ENCODE peak calls at places on chromosomes 2 and 18, in six cellular contexts. R is posterior cingulate gyrus, N is SW480, P is kidney glomerular epithelial cell, Z is GDM1, E is mesothelial cell of epicardium. L is an unnamed sample.

GRCh38 chr18:79570266-79571201 is 109.1 kb upstream of the CTDP1 start:
- DNase-seq in N (no peak), R (no peak), Z (no peak), E (peak), P (no peak), L (no peak)

GRCh38 chr2:120901213-120901612 is 165.5 kb downstream of the GLI2 start:
- DNase-seq in E (no peak), P (no peak), Z (no peak), R (no peak), N (no peak), L (no peak)

GRCh38 chr2:222707689-222708273 is 36.3 kb downstream of the MOGAT1 start:
- DNase-seq in Z (no peak), R (no peak), P (peak), N (peak), E (no peak), L (peak)

GRCh38 chr2:941811-942360 is 8.8 kb upstream of the SNTG2 start:
- DNase-seq in P (no peak), R (no peak), E (no peak), Z (no peak), N (no peak), L (no peak)

GRCh38 chr2:127810637-127811396 is at the start of gene WDR33:
- DNase-seq in P (peak), R (peak), N (peak), E (peak), Z (peak), L (peak)

GRCh38 chr2:30641765-30642341 is 165.4 kb downstream of the CAPN13 start:
- DNase-seq in Z (no peak), P (no peak), N (no peak), E (no peak), R (no peak), L (no peak)

GRCh38 chr2:46885376-46885775 is 30.2 kb downstream of the MCFD2 start:
- DNase-seq in Z (no peak), E (no peak), N (no peak), R (no peak), P (peak), L (no peak)

GRCh38 chr2:223725494-223725893 is 111.9 kb downstream of the AP1S3 start:
- DNase-seq in Z (no peak), P (peak), R (peak), E (peak), N (peak), L (peak)

GRCh38 chr2:26846881-26847662 is 860 bp upstream of the DPYSL5 start:
- DNase-seq in R (peak), Z (no peak), N (no peak), E (no peak), P (no peak), L (no peak)

GRCh38 chr18:8949206-8949605 is 153.3 kb upstream of the NDUFV2 start:
- DNase-seq in R (peak), Z (no peak), P (no peak), E (no peak), N (no peak), L (no peak)

GRCh38 chr2:203673933-203674332 is 32.5 kb upstream of the CD28 start:
- DNase-seq in N (peak), E (no peak), Z (no peak), P (no peak), R (no peak), L (peak)

GRCh38 chr2:212814941-212815340 is 276.3 kb upstream of the ERBB4 start:
- DNase-seq in P (no peak), E (no peak), Z (no peak), N (no peak), R (no peak), L (no peak)

GRCh38 chr2:121961761-121962160 is 206.3 kb downstream of the TSN start:
- DNase-seq in N (no peak), E (no peak), R (no peak), P (no peak), Z (no peak), L (no peak)

GRCh38 chr18:75124967-75125358 is 84.0 kb downstream of the PTGR3 start:
- DNase-seq in N (no peak), E (no peak), P (no peak), Z (no peak), R (no peak), L (no peak)

GRCh38 chr2:134669731-134670669 is 48.8 kb downstream of the TMEM163 start:
- DNase-seq in E (no peak), R (no peak), Z (no peak), P (peak), N (peak), L (no peak)

GRCh38 chr18:499351-500229 is 911 bp downstream of the COLEC12 start:
- DNase-seq in E (peak), R (no peak), P (peak), N (peak), Z (no peak), L (no peak)

GRCh38 chr2:191679818-191680600 is 2.1 kb downstream of the NABP1 start:
- DNase-seq in N (no peak), Z (no peak), P (peak), E (no peak), R (no peak), L (peak)

L was measured in SK-MEL-5.